ENCODE peak calls at places on chromosome 7, in eight cellular contexts. One of them, this sample, is unnamed.

GRCh38 chr7:144489504-144489903 is 86.0 kb upstream of the NOBOX start:
- DNase-seq in putamen: no peak
- DNase-seq in mammary epithelial cell: no peak
- DNase-seq in neural crest cell: no peak
- DNase-seq in naive thymus-derived CD4-positive, alpha-beta T cell: no peak
- DNase-seq in activated T-cell treated with anti-CD3 and anti-CD28 coated beads, Interleukin-2, amount 50 U/mL, for 1 hour: no peak
- DNase-seq in nephron progenitor cell: no peak
- DNase-seq in activated CD8-positive, alpha-beta memory T cell treated with anti-CD3 and anti-CD28 coated beads for 48 hours: no peak
- DNase-seq in this sample: no peak

GRCh38 chr7:113087278-113087998 is 811 bp upstream of the GPR85 start:
- DNase-seq in mammary epithelial cell: no peak
- DNase-seq in putamen: peak
- DNase-seq in naive thymus-derived CD4-positive, alpha-beta T cell: no peak
- DNase-seq in nephron progenitor cell: no peak
- DNase-seq in activated T-cell treated with anti-CD3 and anti-CD28 coated beads, Interleukin-2, amount 50 U/mL, for 1 hour: no peak
- DNase-seq in activated CD8-positive, alpha-beta memory T cell treated with anti-CD3 and anti-CD28 coated beads for 48 hours: no peak
- DNase-seq in neural crest cell: no peak
- DNase-seq in this sample: peak

GRCh38 chr7:132261296-132261695 is 315.0 kb downstream of the PLXNA4 start:
- DNase-seq in neural crest cell: no peak
- DNase-seq in nephron progenitor cell: no peak
- DNase-seq in mammary epithelial cell: no peak
- DNase-seq in activated CD8-positive, alpha-beta memory T cell treated with anti-CD3 and anti-CD28 coated beads for 48 hours: no peak
- DNase-seq in putamen: no peak
- DNase-seq in naive thymus-derived CD4-positive, alpha-beta T cell: no peak
- DNase-seq in activated T-cell treated with anti-CD3 and anti-CD28 coated beads, Interleukin-2, amount 50 U/mL, for 1 hour: no peak
- DNase-seq in this sample: no peak

GRCh38 chr7:136049117-136049516 is 72.0 kb upstream of the MTPN start:
- DNase-seq in neural crest cell: no peak
- DNase-seq in activated T-cell treated with anti-CD3 and anti-CD28 coated beads, Interleukin-2, amount 50 U/mL, for 1 hour: no peak
- DNase-seq in activated CD8-positive, alpha-beta memory T cell treated with anti-CD3 and anti-CD28 coated beads for 48 hours: no peak
- DNase-seq in nephron progenitor cell: no peak
- DNase-seq in mammary epithelial cell: no peak
- DNase-seq in naive thymus-derived CD4-positive, alpha-beta T cell: no peak
- DNase-seq in putamen: no peak
- DNase-seq in this sample: no peak

GRCh38 chr7:20778063-20778721 is 8.5 kb downstream of the SP8 start:
- DNase-seq in nephron progenitor cell: peak
- DNase-seq in neural crest cell: peak
- DNase-seq in activated CD8-positive, alpha-beta memory T cell treated with anti-CD3 and anti-CD28 coated beads for 48 hours: no peak
- DNase-seq in putamen: no peak
- DNase-seq in activated T-cell treated with anti-CD3 and anti-CD28 coated beads, Interleukin-2, amount 50 U/mL, for 1 hour: no peak
- DNase-seq in mammary epithelial cell: peak
- DNase-seq in naive thymus-derived CD4-positive, alpha-beta T cell: no peak
- DNase-seq in this sample: no peak

GRCh38 chr7:4500812-4501211 is 181.3 kb upstream of the FOXK1 start:
- DNase-seq in neural crest cell: no peak
- DNase-seq in nephron progenitor cell: no peak
- DNase-seq in activated CD8-positive, alpha-beta memory T cell treated with anti-CD3 and anti-CD28 coated beads for 48 hours: no peak
- DNase-seq in putamen: no peak
- DNase-seq in activated T-cell treated with anti-CD3 and anti-CD28 coated beads, Interleukin-2, amount 50 U/mL, for 1 hour: no peak
- DNase-seq in mammary epithelial cell: no peak
- DNase-seq in naive thymus-derived CD4-positive, alpha-beta T cell: no peak
- DNase-seq in this sample: no peak

GRCh38 chr7:130288829-130289228 is 4.1 kb upstream of the CPA4 start:
- DNase-seq in nephron progenitor cell: no peak
- DNase-seq in activated T-cell treated with anti-CD3 and anti-CD28 coated beads, Interleukin-2, amount 50 U/mL, for 1 hour: no peak
- DNase-seq in putamen: no peak
- DNase-seq in neural crest cell: no peak
- DNase-seq in naive thymus-derived CD4-positive, alpha-beta T cell: no peak
- DNase-seq in activated CD8-positive, alpha-beta memory T cell treated with anti-CD3 and anti-CD28 coated beads for 48 hours: no peak
- DNase-seq in mammary epithelial cell: no peak
- DNase-seq in this sample: no peak

GRCh38 chr7:24401628-24402593 is 117.9 kb downstream of the NPY start:
- DNase-seq in naive thymus-derived CD4-positive, alpha-beta T cell: no peak
- DNase-seq in neural crest cell: no peak
- DNase-seq in activated T-cell treated with anti-CD3 and anti-CD28 coated beads, Interleukin-2, amount 50 U/mL, for 1 hour: no peak
- DNase-seq in activated CD8-positive, alpha-beta memory T cell treated with anti-CD3 and anti-CD28 coated beads for 48 hours: no peak
- DNase-seq in putamen: peak
- DNase-seq in mammary epithelial cell: peak
- DNase-seq in nephron progenitor cell: no peak
- DNase-seq in this sample: peak

GRCh38 chr7:29194594-29195417 is at the start of gene CHN2:
- DNase-seq in putamen: peak
- DNase-seq in naive thymus-derived CD4-positive, alpha-beta T cell: peak
- DNase-seq in mammary epithelial cell: peak
- DNase-seq in activated CD8-positive, alpha-beta memory T cell treated with anti-CD3 and anti-CD28 coated beads for 48 hours: peak
- DNase-seq in nephron progenitor cell: peak
- DNase-seq in neural crest cell: peak
- DNase-seq in activated T-cell treated with anti-CD3 and anti-CD28 coated beads, Interleukin-2, amount 50 U/mL, for 1 hour: peak
- DNase-seq in this sample: peak

GRCh38 chr7:31017036-31017747 is 34.9 kb upstream of the ADCYAP1R1 start:
- DNase-seq in neural crest cell: no peak
- DNase-seq in activated T-cell treated with anti-CD3 and anti-CD28 coated beads, Interleukin-2, amount 50 U/mL, for 1 hour: no peak
- DNase-seq in activated CD8-positive, alpha-beta memory T cell treated with anti-CD3 and anti-CD28 coated beads for 48 hours: no peak
- DNase-seq in nephron progenitor cell: no peak
- DNase-seq in putamen: no peak
- DNase-seq in mammary epithelial cell: no peak
- DNase-seq in naive thymus-derived CD4-positive, alpha-beta T cell: no peak
- DNase-seq in this sample: no peak

GRCh38 chr7:73823873-73824597 is 6.8 kb upstream of the CLDN4 start:
- DNase-seq in neural crest cell: no peak
- DNase-seq in putamen: no peak
- DNase-seq in mammary epithelial cell: no peak
- DNase-seq in activated T-cell treated with anti-CD3 and anti-CD28 coated beads, Interleukin-2, amount 50 U/mL, for 1 hour: no peak
- DNase-seq in activated CD8-positive, alpha-beta memory T cell treated with anti-CD3 and anti-CD28 coated beads for 48 hours: no peak
- DNase-seq in nephron progenitor cell: no peak
- DNase-seq in naive thymus-derived CD4-positive, alpha-beta T cell: no peak
- DNase-seq in this sample: no peak